ENCODE peak calls at places on chromosomes 4 and X, in nine cellular contexts. I is psoas muscle; M is CD4-positive, alpha-beta memory T cell; C is mucosa of descending colon; Z is CD4-positive, CD25-positive, alpha-beta regulatory T cell; J is K562; L is endodermal cell; H is A673; O is A549. G is an unnamed sample.

GRCh38 chr4:162836773-162837172 is 329.9 kb downstream of the NAF1 start:
- DNase-seq in I (no peak), M (no peak), C (no peak), Z (no peak), J (no peak), L (no peak), H (no peak), O (no peak), G (no peak)

GRCh38 chrX:121836000-121836399 is 788.6 kb downstream of the GLUD2 start:
- DNase-seq in I (no peak), M (no peak), C (no peak), Z (no peak), J (no peak), L (no peak), H (no peak), O (no peak), G (no peak)

GRCh38 chr4:12852338-12853307 is 631.5 kb downstream of the RAB28 start:
- DNase-seq in I (no peak), M (no peak), C (no peak), Z (no peak), J (peak; percentile 18), L (peak; percentile 54), H (peak; percentile 78), O (peak; percentile 61), G (no peak)

GRCh38 chrX:19576742-19577141 is 61.4 kb upstream of the MAP3K15 start:
- DNase-seq in I (no peak), M (no peak), C (no peak), Z (no peak), J (no peak), L (no peak), H (no peak), O (no peak), G (no peak)

GRCh38 chrX:155857561-155857960 is 23.6 kb upstream of the VAMP7 start:
- DNase-seq in I (no peak), M (no peak), C (no peak), Z (no peak), J (peak; percentile 13), L (peak; percentile 51), H (peak; percentile 6), O (peak; percentile 37), G (no peak)

GRCh38 chr4:37946503-37947179 is 13.6 kb upstream of the PTTG2 start:
- DNase-seq in I (peak; percentile 23), M (no peak), C (no peak), Z (no peak), J (no peak), L (no peak), H (no peak), O (no peak), G (no peak)

GRCh38 chr4:163587867-163588266 is 93.4 kb downstream of the TMA16 start:
- DNase-seq in I (no peak), M (no peak), C (no peak), Z (no peak), J (peak; percentile 7), L (peak; percentile 61), H (peak; percentile 18), O (peak; percentile 11), G (no peak)

GRCh38 chr4:2825740-2826139 is 17.9 kb upstream of the ADD1 start:
- DNase-seq in I (peak; percentile 11), M (no peak), C (peak; percentile 36), Z (no peak), J (no peak), L (no peak), H (no peak), O (no peak), G (no peak)

GRCh38 chrX:153102436-153102835 is 30.2 kb downstream of the PNMA6A start:
- DNase-seq in I (no peak), M (no peak), C (no peak), Z (no peak), J (no peak), L (no peak), H (no peak), O (peak; percentile 1), G (no peak)

DNA sequence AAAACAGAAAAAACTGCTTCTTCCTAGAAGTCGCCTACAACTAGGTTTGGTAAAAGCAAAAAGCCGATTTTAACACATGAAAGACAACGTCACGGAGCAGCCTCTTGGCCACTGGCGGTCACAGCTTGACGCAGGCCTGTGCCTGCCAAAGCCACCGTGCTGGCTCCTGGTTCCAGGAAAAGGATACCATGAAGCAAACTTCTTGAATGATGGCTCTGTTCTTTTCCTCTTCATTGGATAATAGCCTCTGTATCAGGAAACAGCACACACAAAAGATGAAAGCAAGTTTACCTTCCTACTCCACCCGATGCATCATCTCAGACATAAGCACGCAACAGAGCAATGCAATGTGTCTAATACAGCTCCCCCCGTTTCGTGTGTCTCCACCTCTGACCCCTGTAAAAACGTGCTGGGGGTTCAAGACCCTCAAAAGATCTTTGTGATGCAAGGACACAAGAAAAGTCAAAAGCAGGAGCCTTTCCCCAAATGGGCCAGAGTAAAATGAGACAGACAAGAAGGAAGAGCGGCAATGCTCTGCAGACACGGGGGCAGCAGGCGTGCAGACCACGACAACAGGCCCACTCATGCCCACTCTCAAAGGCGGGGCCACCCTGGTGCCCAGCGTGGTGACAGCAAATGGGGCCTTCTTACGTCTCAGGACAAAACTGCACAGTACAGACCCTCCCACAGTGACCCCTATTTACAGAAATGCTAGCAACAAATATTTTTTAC is 19.4 kb downstream of the GAK start:
- DNase-seq in I (peak; percentile 7), M (no peak), C (peak; percentile 58), Z (no peak), J (no peak), L (no peak), H (no peak), O (no peak), G (no peak)
- H3K9me3 ChIP-seq in I (no peaks in the 10 kb centered on the region), M (no peaks in the 10 kb centered on the region), C (no peaks in the 10 kb centered on the region), Z (no peaks in the 10 kb centered on the region), J (no peaks in the 10 kb centered on the region), L (no peaks in the 10 kb centered on the region), H (no peaks in the 10 kb centered on the region), O (no peaks in the 10 kb centered on the region), G (no peaks in the 10 kb centered on the region)

GRCh38 chrX:12058087-12058486 is 80.2 kb upstream of the FRMPD4 start:
- DNase-seq in I (no peak), M (no peak), C (no peak), Z (no peak), J (no peak), L (no peak), H (no peak), O (no peak), G (no peak)
- H3K9me3 ChIP-seq in I (no peaks in the 10 kb centered on the region), M (no peaks in the 10 kb centered on the region), C (no peaks in the 10 kb centered on the region), Z (no peaks in the 10 kb centered on the region), J (no peaks in the 10 kb centered on the region), L (no peaks in the 10 kb centered on the region), H (no peaks in the 10 kb centered on the region), O (no peaks in the 10 kb centered on the region), G (no peaks in the 10 kb centered on the region)

GRCh38 chr4:30153427-30153826 is 566.7 kb upstream of the PCDH7 start:
- DNase-seq in I (no peak), M (no peak), C (no peak), Z (no peak), J (no peak), L (no peak), H (no peak), O (no peak), G (no peak)
- H3K9me3 ChIP-seq in I (no peaks in the 10 kb centered on the region), M (no peaks in the 10 kb centered on the region), C (peaks cover 51% of the 10 kb centered on the region), Z (peaks cover 3% of the 10 kb centered on the region), J (no peaks in the 10 kb centered on the region), L (peaks cover 15% of the 10 kb centered on the region), H (no peaks in the 10 kb centered on the region), O (no peaks in the 10 kb centered on the region), G (no peaks in the 10 kb centered on the region)

GRCh38 chrX:536616-537015 is 94.0 kb upstream of the SHOX start:
- DNase-seq in I (no peak), M (no peak), C (no peak), Z (no peak), J (no peak), L (peak; percentile 22), H (no peak), O (no peak), G (no peak)

GRCh38 chrX:531611-531936 is 99.0 kb upstream of the SHOX start:
- DNase-seq in I (no peak), M (no peak), C (no peak), Z (no peak), J (no peak), L (peak; percentile 60), H (no peak), O (no peak), G (no peak)

GRCh38 chrX:538311-538710 is 92.3 kb upstream of the SHOX start:
- DNase-seq in I (no peak), M (no peak), C (no peak), Z (no peak), J (no peak), L (peak; percentile 10), H (no peak), O (no peak), G (no peak)

GRCh38 chrX:537156-537555 is 93.4 kb upstream of the SHOX start:
- DNase-seq in I (no peak), M (no peak), C (no peak), Z (no peak), J (no peak), L (peak; percentile 33), H (no peak), O (no peak), G (no peak)

GRCh38 chrX:534804-535203 is 95.8 kb upstream of the SHOX start:
- DNase-seq in I (no peak), M (no peak), C (no peak), Z (no peak), J (no peak), L (no peak), H (no peak), O (no peak), G (no peak)
- H3K9me3 ChIP-seq in I (no peaks in the 10 kb centered on the region), M (no peaks in the 10 kb centered on the region), C (peaks cover 3% of the 10 kb centered on the region), Z (peaks cover 3% of the 10 kb centered on the region), J (peaks cover 10% of the 10 kb centered on the region), L (peaks cover 7% of the 10 kb centered on the region), H (peaks cover 17% of the 10 kb centered on the region), O (peaks cover 4% of the 10 kb centered on the region), G (no peaks in the 10 kb centered on the region)

G was measured in thoracic aorta.